ENCODE peak calls at places on chromosomes 6 and 20, in eight cellular contexts. A is suprapubic skin; P is brain microvascular endothelial cell; X is H9; Q is CD8-positive, alpha-beta T cell; U is astrocyte; V is upper lobe of left lung; T is body of pancreas. Z is an unnamed sample. For H3K27me3, the result is how much of the 10 kb centered on the place peaks cover.

GRCh38 chr6:71254323-71254722 is 34.3 kb upstream of the OGFRL1 start:
- DNase-seq in U (no peak), A (no peak), Q (no peak), T (no peak), V (no peak), P (no peak), X (no peak), Z (no peak)

GRCh38 chr6:48765352-48765961 is 654.5 kb upstream of the PTCHD4 start:
- DNase-seq in V (peak), Q (no peak), A (no peak), X (peak), T (peak), U (peak), P (peak), Z (peak)

GRCh38 chr20:10217517-10218410 is 866 bp upstream of the SNAP25 start:
- DNase-seq in P (peak), T (peak), Q (no peak), U (peak), A (no peak), X (peak), V (no peak), Z (no peak)

GRCh38 chr20:9112541-9113515 is 43.9 kb downstream of the PLCB4 start:
- DNase-seq in P (peak), X (no peak), V (no peak), U (peak), Q (no peak), T (peak), A (no peak), Z (no peak)

GRCh38 chr6:130587778-130588520 is 222.1 kb downstream of the TMEM200A start:
- DNase-seq in X (no peak), V (no peak), T (no peak), P (peak), A (no peak), Q (no peak), U (peak), Z (no peak)

GRCh38 chr6:33702345-33702977 is 9.0 kb downstream of the UQCC2 start:
- DNase-seq in Q (no peak), U (peak), T (peak), V (no peak), A (no peak), P (peak), X (peak), Z (no peak)

GRCh38 chr20:56636701-56637100 is 7.6 kb downstream of the TFAP2C start:
- DNase-seq in T (no peak), P (peak), U (peak), V (no peak), Q (no peak), A (no peak), X (no peak), Z (no peak)

GRCh38 chr6:151763938-151764680 is 43.4 kb upstream of the ESR1 start:
- DNase-seq in P (peak), Q (peak), X (peak), U (peak), A (peak), T (peak), V (peak), Z (peak)

GRCh38 chr20:38355161-38356012 is 9.1 kb downstream of the LBP start:
- DNase-seq in Q (no peak), T (no peak), P (no peak), A (no peak), X (peak), V (no peak), U (no peak), Z (no peak)

GRCh38 chr20:7744411-7744810 is 195.8 kb downstream of the HAO1 start:
- DNase-seq in U (peak), A (no peak), V (no peak), T (no peak), X (no peak), P (peak), Q (no peak), Z (no peak)

GRCh38 chr20:21234324-21234723 is 68.8 kb upstream of the XRN2 start:
- DNase-seq in T (no peak), U (no peak), P (no peak), A (no peak), X (no peak), Q (no peak), V (no peak), Z (no peak)

GRCh38 chr6:34005845-34006644 is 139.8 kb downstream of the GRM4 start:
- DNase-seq in P (no peak), T (no peak), X (peak), V (no peak), A (no peak), Q (no peak), U (no peak), Z (peak)

GRCh38 chr20:15061955-15062354 is 724.5 kb upstream of the FLRT3 start:
- DNase-seq in T (no peak), U (no peak), P (no peak), V (no peak), X (peak), A (no peak), Q (no peak), Z (no peak)

GRCh38 chr6:18214003-18214402 is 50.3 kb downstream of the DEK start:
- DNase-seq in P (no peak), A (no peak), X (no peak), V (no peak), U (no peak), Q (no peak), T (no peak), Z (no peak)

GRCh38 chr20:33773412-33774089 is 37.6 kb upstream of the CHMP4B start:
- DNase-seq in U (no peak), X (no peak), V (no peak), T (no peak), A (no peak), P (no peak), Q (no peak), Z (no peak)

GRCh38 chr6:143959865-143960264 is 48.2 kb downstream of the PLAGL1 start:
- DNase-seq in U (no peak), X (no peak), V (no peak), A (no peak), T (no peak), Q (no peak), P (no peak), Z (no peak)

GRCh38 chr6:143961868-143962643 is 46.0 kb downstream of the PLAGL1 start:
- DNase-seq in U (no peak), T (no peak), V (no peak), A (no peak), X (no peak), P (no peak), Q (no peak), Z (no peak)

GRCh38 chr6:143957679-143958274 is 50.3 kb downstream of the PLAGL1 start:
- DNase-seq in A (no peak), X (no peak), V (no peak), U (no peak), P (no peak), T (no peak), Q (no peak), Z (no peak)

GRCh38 chr6:143955971-143956370 is 52.1 kb downstream of the PLAGL1 start:
- DNase-seq in A (no peak), T (no peak), Q (no peak), X (no peak), P (no peak), V (no peak), U (peak), Z (no peak)

GRCh38 chr6:143958839-143959399 is 49.1 kb downstream of the PLAGL1 start:
- DNase-seq in T (no peak), A (no peak), Q (no peak), P (no peak), X (peak), V (no peak), U (no peak), Z (peak)
- H3K27me3 ChIP-seq in T (under half), A (under half), Q (under half), P (under half), X (half or more), V (under half), U (under half), Z (half or more)

GRCh38 chr20:46798430-46798829 is 89.0 kb downstream of the SLC2A10 start:
- DNase-seq in P (no peak), X (no peak), U (no peak), T (no peak), V (no peak), A (no peak), Q (no peak), Z (no peak)
- H3K27me3 ChIP-seq in P (under half), X (under half), U (under half), T (under half), V (under half), A (under half), Q (under half), Z (under half)

GRCh38 chr6:44272999-44273566 is 2.8 kb downstream of the TMEM151B start:
- DNase-seq in P (no peak), Q (no peak), U (no peak), T (no peak), X (no peak), V (no peak), A (no peak), Z (no peak)
- H3K27me3 ChIP-seq in P (half or more), Q (under half), U (under half), T (under half), X (under half), V (under half), A (half or more), Z (under half)

GRCh38 chr6:68639211-68639610 is 4.1 kb downstream of the ADGRB3 start:
- DNase-seq in V (no peak), T (no peak), X (peak), U (no peak), Q (no peak), P (no peak), A (no peak), Z (no peak)
- H3K27me3 ChIP-seq in V (under half), T (under half), X (under half), U (under half), Q (under half), P (under half), A (under half), Z (under half)

GRCh38 chr20:58851221-58851968 is 693 bp upstream of the GNAS-AS1 start:
- DNase-seq in A (no peak), U (no peak), X (peak), P (no peak), Q (no peak), V (no peak), T (no peak), Z (no peak)

GRCh38 chr20:58852559-58853271 is at the start of gene GNAS:
- DNase-seq in Q (peak), T (peak), A (no peak), P (peak), X (peak), U (peak), V (peak), Z (no peak)

GRCh38 chr20:58853466-58853865 is 950 bp downstream of the GNAS start:
- DNase-seq in Q (no peak), X (no peak), V (no peak), U (no peak), T (no peak), P (no peak), A (no peak), Z (no peak)

GRCh38 chr20:58850693-58851174 is at the start of gene GNAS-AS1:
- DNase-seq in A (peak), P (peak), Q (peak), U (peak), V (peak), X (peak), T (peak), Z (no peak)

DNA sequence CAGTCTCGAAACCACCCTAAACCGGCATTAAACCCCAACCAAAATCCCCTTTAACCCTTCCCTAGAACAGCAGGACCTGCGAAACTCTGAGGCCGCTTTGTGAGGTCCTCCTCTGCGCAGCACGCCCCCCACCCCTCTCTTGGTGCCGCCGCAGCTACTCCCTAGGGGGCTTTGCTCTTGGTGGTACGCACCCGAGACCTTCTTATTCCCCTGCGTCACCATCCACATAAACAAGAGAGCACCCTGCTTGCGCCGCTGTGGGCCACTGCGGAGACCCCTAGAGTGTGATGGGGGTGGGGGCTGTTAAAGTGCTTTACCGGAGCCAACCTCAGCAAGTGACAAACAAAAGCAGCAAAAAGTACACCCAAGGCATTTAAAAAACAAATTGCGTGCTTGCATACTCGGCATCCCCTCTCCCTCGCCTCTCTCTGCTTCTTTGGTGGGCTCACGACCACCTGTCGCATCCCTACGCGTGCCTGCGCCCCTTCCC is 502 bp upstream of the GNAS start:
- DNase-seq in X (no peak), Q (no peak), V (no peak), T (no peak), A (no peak), U (no peak), P (no peak), Z (no peak)
- H3K27me3 ChIP-seq in X (under half), Q (under half), V (under half), T (under half), A (half or more), U (under half), P (under half), Z (under half)

GRCh38 chr20:13221673-13222318 is 722 bp downstream of the ISM1 start:
- DNase-seq in T (peak), X (peak), U (peak), P (peak), A (peak), Q (peak), V (peak), Z (no peak)

GRCh38 chr20:13219327-13220193 is 1.5 kb upstream of the ISM1 start:
- DNase-seq in X (peak), V (no peak), T (no peak), U (no peak), P (no peak), Q (no peak), A (no peak), Z (no peak)

GRCh38 chr20:13220194-13220856 is 749 bp upstream of the ISM1 start:
- DNase-seq in T (peak), A (peak), X (peak), U (peak), V (peak), P (no peak), Q (peak), Z (no peak)

GRCh38 chr20:13221313-13221672 is 219 bp downstream of the ISM1 start:
- DNase-seq in A (no peak), V (no peak), Q (no peak), X (no peak), T (no peak), P (no peak), U (no peak), Z (no peak)

DNA sequence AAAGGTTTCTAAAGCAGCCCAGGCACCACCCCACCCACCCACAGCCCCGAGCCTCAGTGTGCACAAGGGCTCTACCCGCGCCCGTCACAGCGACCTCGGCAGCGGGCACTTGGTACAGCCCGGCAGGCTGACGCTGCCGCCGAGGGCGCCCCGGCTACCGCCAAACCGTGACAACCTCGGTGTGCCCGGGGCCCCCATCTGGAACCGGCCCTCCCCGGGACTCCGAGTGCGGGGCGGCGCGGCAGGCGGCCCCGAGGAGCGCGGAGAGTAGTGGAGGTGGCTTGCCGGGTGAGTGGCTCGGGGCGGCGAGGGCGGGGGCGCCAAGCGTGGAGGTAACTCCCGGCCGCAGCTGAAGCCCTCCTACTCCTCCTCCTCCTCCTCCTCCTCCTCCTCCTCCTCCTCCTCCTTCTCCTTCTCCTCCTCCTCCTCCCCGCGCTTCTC is at the start of gene ISM1:
- DNase-seq in X (peak), V (no peak), P (no peak), Q (peak), T (peak), A (no peak), U (no peak), Z (no peak)
- H3K27me3 ChIP-seq in X (under half), V (under half), P (under half), Q (under half), T (under half), A (under half), U (half or more), Z (under half)

DNA sequence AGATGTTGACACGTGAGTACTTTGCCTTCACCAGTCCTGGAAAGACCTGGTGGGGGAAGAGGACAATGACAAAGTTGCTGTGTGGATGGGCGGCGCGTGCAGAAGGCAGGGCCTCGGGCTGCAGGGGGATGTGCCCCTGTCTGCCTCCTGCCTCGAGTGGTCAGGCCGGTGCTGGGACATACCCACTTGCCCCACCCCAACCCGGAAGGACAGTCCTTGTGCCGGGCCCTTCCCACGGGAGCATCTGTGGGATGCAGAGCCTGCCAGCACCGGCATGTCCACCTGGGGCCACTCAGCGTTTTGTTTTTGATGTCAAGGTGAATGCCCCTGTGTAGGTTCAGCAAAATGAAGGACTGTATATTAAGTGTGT is 60.5 kb upstream of the BHLHE23 start:
- DNase-seq in T (no peak), V (no peak), X (no peak), A (no peak), U (no peak), Q (no peak), P (no peak), Z (no peak)
- H3K27me3 ChIP-seq in T (under half), V (under half), X (under half), A (half or more), U (under half), Q (under half), P (under half), Z (under half)